ENCODE peak calls at places on chromosomes 16 and 17, in six cellular contexts. P is lower lobe of right lung, W is HCT116, L is AG04450, E is AG09309, D is fibroblast of mammary gland. B is an unnamed sample.

GRCh38 chr17:72297326-72298115 is 176.7 kb downstream of the SOX9 start:
- DNase-seq in P (no peak), W (peak), D (peak), E (no peak), L (no peak), B (peak)

GRCh38 chr17:2724783-2725164 is 13.2 kb upstream of the CLUH start:
- DNase-seq in W (no peak), D (peak), L (no peak), E (no peak), P (no peak), B (no peak)

GRCh38 chr16:68492501-68493411 is 44.4 kb upstream of the SMPD3 start:
- DNase-seq in W (no peak), L (no peak), E (no peak), D (no peak), P (no peak), B (peak)

GRCh38 chr17:13416748-13417363 is 184.9 kb downstream of the HS3ST3A1 start:
- DNase-seq in W (no peak), E (no peak), L (no peak), D (no peak), P (no peak), B (no peak)

GRCh38 chr17:3693829-3694231 is 2.1 kb downstream of the P2RX5 start:
- DNase-seq in L (no peak), W (no peak), D (no peak), P (no peak), E (no peak), B (no peak)

GRCh38 chr17:9021985-9022552 is 759 bp downstream of the NTN1 start:
- DNase-seq in L (no peak), D (peak), P (no peak), E (no peak), W (no peak), B (no peak)

GRCh38 chr17:6457688-6458190 is 13.5 kb downstream of the PIMREG start:
- DNase-seq in L (no peak), P (peak), E (no peak), D (no peak), W (no peak), B (no peak)

GRCh38 chr16:88747588-88748301 is 37.3 kb downstream of the PIEZO1 start:
- DNase-seq in D (no peak), E (no peak), P (no peak), W (peak), L (no peak), B (no peak)

GRCh38 chr16:71230122-71230845 is at the start of gene HYDIN:
- DNase-seq in D (peak), L (no peak), E (no peak), P (peak), W (no peak), B (peak)
- H3K4me3 ChIP-seq in D (no peak), L (peak), E (no peak), P (no peak), W (no peak), B (peak)

GRCh38 chr16:27400751-27401620 is 988 bp upstream of the IL21R start:
- DNase-seq in D (peak), W (no peak), P (no peak), L (no peak), E (peak), B (no peak)
- H3K4me3 ChIP-seq in D (no peak), W (no peak), P (no peak), L (no peak), E (no peak), B (no peak)

GRCh38 chr17:67974186-67974585 is 22.1 kb downstream of the C17orf58 start:
- DNase-seq in P (no peak), D (no peak), E (no peak), L (no peak), W (no peak), B (no peak)
- H3K4me3 ChIP-seq in P (no peak), D (no peak), E (no peak), L (no peak), W (no peak), B (no peak)

GRCh38 chr16:80347002-80347401 is 193.8 kb upstream of the DYNLRB2 start:
- DNase-seq in L (no peak), D (no peak), W (no peak), P (no peak), E (no peak), B (no peak)

GRCh38 chr16:80344570-80344969 is 196.2 kb upstream of the DYNLRB2 start:
- DNase-seq in P (no peak), L (no peak), D (no peak), W (no peak), E (no peak), B (no peak)

GRCh38 chr16:80350066-80350465 is 190.7 kb upstream of the DYNLRB2 start:
- DNase-seq in E (no peak), P (no peak), L (no peak), W (no peak), D (no peak), B (no peak)

GRCh38 chr16:80346160-80346632 is 194.6 kb upstream of the DYNLRB2 start:
- DNase-seq in W (no peak), E (no peak), D (peak), P (no peak), L (no peak), B (no peak)

GRCh38 chr16:80347900-80348299 is 192.9 kb upstream of the DYNLRB2 start:
- DNase-seq in D (no peak), E (no peak), P (no peak), W (no peak), L (no peak), B (no peak)
- H3K4me3 ChIP-seq in D (no peak), E (no peak), P (no peak), W (no peak), L (no peak), B (no peak)